ENCODE peak calls at places on chromosome 20, in six cellular contexts. D is neural progenitor cell, B is fibroblast of lung, W is astrocyte, Q is MM.1S, J is neuronal stem cell. M is an unnamed sample.

GRCh38 chr20:63500151-63500901 is 1.4 kb upstream of the EEF1A2 start:
- DNase-seq in B (no peak), Q (no peak), D (no peak), J (no peak), W (no peak), M (no peak)

GRCh38 chr20:42577193-42577592 is 612.5 kb downstream of the PTPRT start:
- DNase-seq in Q (no peak), W (no peak), D (no peak), B (no peak), J (no peak), M (no peak)

GRCh38 chr20:11891081-11891826 is 26.4 kb upstream of the BTBD3 start:
- DNase-seq in W (peak), Q (peak), D (peak), B (peak), J (peak), M (peak)

GRCh38 chr20:31901615-31902014 is 31.2 kb downstream of the TTLL9 start:
- DNase-seq in W (no peak), D (no peak), B (no peak), Q (no peak), J (no peak), M (no peak)

GRCh38 chr20:17666491-17666890 is 15.6 kb downstream of the RRBP1 start:
- DNase-seq in W (peak), J (no peak), D (no peak), B (peak), Q (no peak), M (no peak)

GRCh38 chr20:57468523-57469417 is 56.2 kb downstream of the CTCFL start:
- DNase-seq in J (no peak), D (no peak), Q (no peak), B (no peak), W (no peak), M (no peak)

GRCh38 chr20:33629979-33630378 is 32.1 kb upstream of the C20orf144 start:
- DNase-seq in B (no peak), J (no peak), W (no peak), D (no peak), Q (no peak), M (no peak)

GRCh38 chr20:46011631-46012482 is 3.1 kb downstream of the MMP9 start:
- DNase-seq in W (no peak), B (peak), J (no peak), Q (no peak), D (peak), M (peak)

GRCh38 chr20:59159091-59159821 is 4.4 kb upstream of the ZNF831 start:
- DNase-seq in W (no peak), D (peak), Q (no peak), J (no peak), B (no peak), M (no peak)

GRCh38 chr20:25206063-25206403 is 10.5 kb downstream of the ENTPD6 start:
- DNase-seq in B (no peak), D (no peak), Q (no peak), J (no peak), W (no peak), M (peak)

GRCh38 chr20:15248618-15249395 is 911.4 kb upstream of the FLRT3 start:
- DNase-seq in D (no peak), Q (peak), B (no peak), J (no peak), W (no peak), M (no peak)

GRCh38 chr20:39880890-39881289 is 808.1 kb downstream of the MAFB start:
- DNase-seq in B (no peak), Q (peak), J (no peak), W (peak), D (no peak), M (peak)

GRCh38 chr20:63021356-63022321 is 14.9 kb upstream of the BHLHE23 start:
- DNase-seq in D (no peak), W (no peak), J (no peak), B (no peak), Q (no peak), M (no peak)

GRCh38 chr20:10668677-10669368 is 5.0 kb downstream of the JAG1 start:
- DNase-seq in D (no peak), B (no peak), W (no peak), J (no peak), Q (no peak), M (no peak)

GRCh38 chr20:43006651-43007375 is 182.9 kb downstream of the PTPRT start:
- DNase-seq in Q (no peak), D (no peak), W (no peak), J (no peak), B (no peak), M (no peak)

GRCh38 chr20:60695223-60695622 is 556.8 kb upstream of the CDH4 start:
- DNase-seq in J (no peak), W (peak), Q (no peak), B (peak), D (no peak), M (peak)

GRCh38 chr20:50213531-50214106 is 23.0 kb downstream of the CEBPB start:
- DNase-seq in W (peak), B (no peak), Q (no peak), J (no peak), D (no peak), M (no peak)

GRCh38 chr20:10935658-10936057 is 261.9 kb upstream of the JAG1 start:
- DNase-seq in B (no peak), J (no peak), D (no peak), Q (no peak), W (no peak), M (no peak)

GRCh38 chr20:12928755-12929401 is 79.9 kb upstream of the SPTLC3 start:
- DNase-seq in Q (no peak), W (peak), B (peak), D (no peak), J (no peak), M (no peak)

GRCh38 chr20:36633285-36633772 is 12.7 kb downstream of the SLA2 start:
- DNase-seq in Q (no peak), J (no peak), D (no peak), W (no peak), B (no peak), M (no peak)

GRCh38 chr20:1163105-1163504 is 21.7 kb downstream of the TMEM74B start:
- DNase-seq in Q (peak), W (no peak), B (no peak), J (no peak), D (no peak), M (no peak)
- H2AFZ ChIP-seq in Q (no peak), W (no peak), B (no peak), J (no peak), D (no peak), M (no peak)

DNA sequence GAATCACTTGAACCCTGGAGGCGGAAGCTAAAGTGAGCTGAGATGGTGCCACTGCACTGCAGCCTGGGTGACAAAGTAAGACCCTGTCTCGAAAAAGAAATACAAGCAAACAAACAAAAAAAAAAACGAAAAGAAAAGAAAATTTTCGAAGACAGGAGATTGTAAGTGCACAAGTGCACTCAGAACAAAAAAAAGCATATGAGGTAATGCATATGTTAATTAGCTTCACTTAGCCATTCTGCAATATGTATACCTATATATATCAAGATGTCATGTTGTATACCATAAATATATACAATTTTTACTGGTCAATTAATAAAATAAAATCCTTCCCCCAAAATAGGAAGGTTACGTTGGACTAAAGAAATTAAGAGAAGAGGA is 127.5 kb downstream of the RIN2 start:
- DNase-seq in D (no peak), J (no peak), Q (no peak), W (no peak), B (peak), M (no peak)
- H3K9ac ChIP-seq in D (no peak), J (no peak), Q (no peak), W (no peak), B (no peak), M (no peak)

DNA sequence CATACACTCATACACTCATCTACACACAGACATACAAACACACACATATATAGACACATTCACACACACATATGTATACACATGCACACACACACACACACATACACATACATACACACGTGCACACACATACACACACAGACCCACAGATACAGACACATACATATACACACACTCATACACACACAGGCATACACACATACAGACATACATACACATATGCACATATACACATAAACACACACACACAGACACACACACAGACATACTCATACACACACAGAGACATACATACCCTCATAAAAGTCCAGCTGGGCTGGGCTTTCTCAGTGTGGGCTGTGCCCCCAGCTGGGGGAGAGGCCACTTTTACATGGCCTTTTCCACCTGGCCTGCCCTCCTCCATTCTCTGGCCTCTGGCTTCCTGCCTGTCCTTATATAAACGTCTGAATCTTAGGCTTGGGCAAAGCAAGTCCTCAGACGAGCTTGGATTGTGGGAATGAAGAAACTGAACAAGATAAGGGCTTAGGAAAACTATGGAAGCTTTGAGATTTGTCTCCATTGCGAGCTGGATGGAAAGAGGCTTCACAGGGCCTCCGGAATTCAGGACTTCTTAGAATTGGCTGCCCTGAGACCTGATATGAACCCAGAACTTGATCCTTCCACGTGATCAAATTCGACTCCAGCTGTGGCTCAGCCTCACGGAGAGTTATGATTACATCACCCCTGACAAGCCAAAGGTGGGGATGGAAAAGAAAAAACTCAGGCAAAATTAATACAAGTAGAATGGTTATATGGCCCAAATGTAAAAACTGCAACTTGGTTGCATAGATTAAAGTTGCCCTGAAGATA is 22.5 kb upstream of the CST3 start:
- DNase-seq in J (no peak), W (no peak), Q (no peak), D (no peak), B (peak), M (no peak)
- H3K4me3 ChIP-seq in J (no peak), W (no peak), Q (no peak), D (no peak), B (no peak), M (no peak)

DNA sequence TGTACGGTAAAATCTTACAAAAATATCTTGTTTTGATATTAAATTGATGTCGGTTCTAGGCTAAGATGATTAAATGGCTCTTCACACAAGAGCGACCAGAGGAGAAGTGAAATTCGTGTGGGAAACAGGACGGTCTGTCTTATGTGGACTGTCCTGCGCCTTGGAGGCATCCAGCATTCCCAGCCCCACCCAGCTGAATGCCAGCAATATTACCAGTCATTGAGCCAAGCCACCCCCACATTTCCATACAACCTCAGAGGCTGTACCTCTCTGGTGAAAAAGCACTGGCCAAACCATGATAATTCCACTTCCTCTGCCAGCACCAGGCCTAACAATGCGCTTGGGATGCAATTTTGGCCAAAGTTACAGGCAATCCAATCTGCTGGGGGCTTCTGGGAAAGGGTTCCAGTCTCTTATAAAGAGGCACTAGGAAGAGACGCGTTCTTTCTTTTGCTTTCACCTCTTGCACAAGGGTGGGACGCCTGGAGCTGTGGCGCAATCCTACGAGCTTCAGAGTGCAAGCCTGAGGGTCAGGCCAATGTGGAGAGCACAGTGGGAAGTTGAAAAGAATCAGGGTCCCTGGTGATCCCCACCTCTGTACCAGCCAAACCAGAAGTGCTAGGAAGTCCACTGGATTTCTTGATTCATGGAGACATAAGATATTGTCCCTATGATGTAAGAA is 213.1 kb downstream of the PREX1 start:
- DNase-seq in W (peak), B (no peak), Q (no peak), D (no peak), J (no peak), M (no peak)
- H2AFZ ChIP-seq in W (no peak), B (no peak), Q (no peak), D (no peak), J (no peak), M (no peak)

DNA sequence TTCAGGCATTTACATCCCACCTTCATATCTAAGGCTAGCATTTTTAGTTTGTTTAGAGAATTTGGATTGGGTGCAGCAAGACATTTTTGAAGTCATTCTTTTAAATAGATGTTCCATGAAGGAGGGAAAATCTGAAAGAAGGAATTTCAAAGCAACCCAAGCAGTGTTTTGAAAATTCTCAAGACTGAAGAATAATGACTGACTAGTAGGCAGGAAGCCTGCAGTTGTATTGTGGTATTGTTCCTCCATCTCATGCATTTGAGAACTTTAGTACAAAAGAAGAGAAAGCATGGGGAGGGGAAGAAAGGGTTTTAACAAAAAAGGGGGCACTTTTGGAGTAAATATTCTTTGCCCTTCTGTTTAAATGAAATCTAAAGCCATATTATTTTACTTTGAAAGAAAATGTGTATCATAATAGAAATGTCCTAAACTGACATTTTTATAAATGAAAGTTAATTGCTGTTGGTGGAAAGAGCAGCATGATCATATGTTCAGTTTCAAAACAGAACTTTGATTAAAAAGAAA is 6.6 kb downstream of the NCOA3 start:
- DNase-seq in D (peak), B (no peak), Q (peak), J (peak), W (no peak), M (no peak)
- H3K9ac ChIP-seq in D (no peak), B (no peak), Q (no peak), J (no peak), W (no peak), M (no peak)

DNA sequence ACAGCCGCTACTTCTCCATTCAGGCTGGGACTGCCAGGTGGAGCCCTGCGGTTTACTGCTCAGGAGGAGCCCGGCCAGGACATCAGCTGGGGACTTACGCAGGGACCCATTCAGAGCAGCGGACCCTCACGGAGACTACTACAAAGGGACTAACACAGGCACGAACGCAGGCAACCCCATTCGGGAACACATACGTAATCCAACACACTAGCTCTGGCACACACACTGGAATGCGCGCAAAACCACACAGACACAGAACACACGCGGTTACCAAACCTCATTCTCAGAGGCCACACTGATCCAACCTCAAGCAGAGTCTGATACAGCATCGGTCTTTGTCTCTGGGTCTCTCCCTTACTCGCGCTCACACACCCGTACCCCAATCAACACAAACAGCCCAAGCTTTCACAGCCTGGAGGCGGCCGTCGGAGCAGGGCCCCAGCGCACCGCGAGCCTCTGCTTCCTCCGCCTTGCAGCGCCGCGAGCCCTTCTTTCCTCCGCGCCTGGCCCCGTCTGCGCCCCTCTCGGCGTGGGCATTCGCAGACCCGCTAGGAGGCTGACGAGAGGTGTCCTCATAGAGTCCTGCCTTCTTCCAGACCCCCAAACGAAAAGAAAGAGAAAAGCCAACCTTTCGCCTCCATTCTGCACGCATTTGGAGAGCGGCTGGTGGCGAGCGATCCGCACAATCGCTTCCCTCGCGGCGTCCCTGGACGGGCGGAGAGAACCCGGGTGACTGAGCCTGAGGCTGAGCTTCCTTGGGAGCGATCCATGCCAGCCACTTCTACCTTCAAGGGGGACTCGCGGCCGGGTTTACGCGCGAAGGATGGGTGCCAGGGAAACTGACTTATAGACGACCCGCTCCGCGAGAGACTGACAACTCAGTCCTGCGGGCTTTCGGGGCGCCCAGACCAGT is 961 bp upstream of the SLC32A1 start:
- DNase-seq in J (no peak), Q (no peak), D (peak), W (peak), B (peak), M (no peak)
- H3K4me3 ChIP-seq in J (no peak), Q (no peak), D (peak), W (no peak), B (no peak), M (no peak)

DNA sequence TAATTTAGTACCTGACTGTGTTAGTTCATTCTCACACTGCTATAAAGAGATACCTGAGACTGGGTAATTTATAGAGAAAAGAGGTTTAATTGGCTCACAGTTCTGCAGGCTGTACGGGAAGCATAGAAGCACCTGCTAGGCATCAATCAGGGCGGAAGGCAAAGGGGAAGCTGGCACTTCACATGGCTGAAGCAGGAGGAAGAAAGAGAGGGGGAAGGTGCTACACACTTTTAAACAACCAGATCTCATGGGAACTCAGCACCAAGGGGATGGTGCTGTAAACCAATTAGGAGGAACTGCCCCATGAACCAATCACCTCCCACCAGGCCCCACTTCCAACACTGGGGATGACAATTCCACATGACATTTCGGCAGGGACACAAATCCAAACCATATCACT is 24.2 kb downstream of the SHLD1 start:
- DNase-seq in B (no peak), D (no peak), Q (no peak), J (no peak), W (no peak), M (no peak)
- H2AFZ ChIP-seq in B (no peak), D (no peak), Q (no peak), J (no peak), W (no peak), M (no peak)

GRCh38 chr20:44495257-44495656 is 19.6 kb downstream of the TTPAL start:
- DNase-seq in W (peak), J (no peak), Q (no peak), D (no peak), B (peak), M (no peak)

GRCh38 chr20:44494681-44495080 is 19.0 kb downstream of the TTPAL start:
- DNase-seq in Q (no peak), B (no peak), J (no peak), D (no peak), W (no peak), M (no peak)

GRCh38 chr20:44496976-44497375 is 21.3 kb downstream of the TTPAL start:
- DNase-seq in Q (no peak), B (peak), W (peak), J (no peak), D (peak), M (no peak)

GRCh38 chr20:44494266-44494665 is 18.6 kb downstream of the TTPAL start:
- DNase-seq in W (peak), J (no peak), Q (no peak), D (no peak), B (peak), M (no peak)

GRCh38 chr20:44495802-44496481 is 20.3 kb downstream of the TTPAL start:
- DNase-seq in W (peak), B (peak), J (no peak), Q (no peak), D (no peak), M (no peak)
- H3K9ac ChIP-seq in W (peak), B (no peak), J (no peak), Q (no peak), D (no peak), M (no peak)

GRCh38 chr20:54557836-54558590 is 82.6 kb downstream of the DOK5 start:
- DNase-seq in Q (no peak), W (peak), J (no peak), B (peak), D (no peak), M (no peak)

GRCh38 chr20:54556406-54556805 is 81.0 kb downstream of the DOK5 start:
- DNase-seq in J (no peak), W (no peak), D (no peak), B (no peak), Q (no peak), M (no peak)

GRCh38 chr20:54555150-54555549 is 79.8 kb downstream of the DOK5 start:
- DNase-seq in D (peak), J (no peak), B (no peak), W (no peak), Q (no peak), M (no peak)

GRCh38 chr20:54550776-54551396 is 75.5 kb downstream of the DOK5 start:
- DNase-seq in D (no peak), B (peak), J (no peak), Q (no peak), W (peak), M (no peak)

DNA sequence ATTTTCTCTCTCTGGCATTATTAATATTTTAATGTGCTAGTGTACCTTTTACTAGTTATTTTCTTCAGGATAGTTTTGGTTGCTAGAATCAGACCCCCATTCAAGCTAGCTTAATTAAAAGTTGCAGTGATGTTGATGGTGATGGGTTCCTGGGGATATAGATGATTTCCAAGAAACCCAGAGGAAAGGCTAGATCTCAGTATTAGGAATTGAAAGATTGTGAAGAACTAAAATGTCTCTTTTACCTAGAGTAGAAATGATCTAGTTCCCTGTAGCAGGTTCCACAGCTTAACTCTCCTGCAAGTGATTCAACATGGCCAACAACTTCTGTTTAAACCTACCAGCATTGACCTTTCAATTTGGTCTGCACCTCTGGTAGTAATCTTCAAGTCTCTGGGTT is 78.6 kb downstream of the DOK5 start:
- DNase-seq in B (no peak), Q (no peak), W (no peak), D (no peak), J (no peak), M (no peak)
- H3K4me3 ChIP-seq in B (no peak), Q (no peak), W (no peak), D (no peak), J (no peak), M (no peak)

M was measured in DND-41.